ENCODE peak calls at places on chromosomes 7 and 10, in six cellular contexts. One of them, this sample, is unnamed.
A peak's percentile ranks its signal among the peaks of the same experiment; 100 is the strongest.

GRCh38 chr10:79102056-79102874 is 33.5 kb downstream of the ZMIZ1 start:
- DNase-seq in HCT116: no peak
- DNase-seq in uterus: peak; percentile 82
- DNase-seq in testis: peak; percentile 78
- DNase-seq in transverse colon: peak; percentile 64
- DNase-seq in suprapubic skin: no peak
- DNase-seq in this sample: no peak

GRCh38 chr10:67793313-67793712 is 44.7 kb downstream of the DNAJC12 start:
- DNase-seq in HCT116: no peak
- DNase-seq in suprapubic skin: no peak
- DNase-seq in transverse colon: no peak
- DNase-seq in uterus: no peak
- DNase-seq in testis: no peak
- DNase-seq in this sample: no peak

GRCh38 chr10:1295756-1296480 is 239.7 kb downstream of the WDR37 start:
- DNase-seq in HCT116: no peak
- DNase-seq in transverse colon: no peak
- DNase-seq in testis: peak; percentile 9
- DNase-seq in uterus: no peak
- DNase-seq in suprapubic skin: no peak
- DNase-seq in this sample: no peak

GRCh38 chr7:95605275-95605674 is 9.0 kb upstream of the PDK4 start:
- DNase-seq in uterus: no peak
- DNase-seq in transverse colon: no peak
- DNase-seq in testis: no peak
- DNase-seq in suprapubic skin: no peak
- DNase-seq in HCT116: no peak
- DNase-seq in this sample: no peak

GRCh38 chr7:4621401-4621800 is 60.7 kb upstream of the FOXK1 start:
- DNase-seq in testis: no peak
- DNase-seq in HCT116: no peak
- DNase-seq in uterus: no peak
- DNase-seq in suprapubic skin: peak; percentile 40
- DNase-seq in transverse colon: no peak
- DNase-seq in this sample: no peak

GRCh38 chr7:133126422-133126821 is 44.5 kb upstream of the CHCHD3 start:
- DNase-seq in testis: no peak
- DNase-seq in suprapubic skin: no peak
- DNase-seq in transverse colon: no peak
- DNase-seq in HCT116: no peak
- DNase-seq in uterus: no peak
- DNase-seq in this sample: no peak

GRCh38 chr10:46289209-46289810 is 2.5 kb downstream of the ANTXRL start:
- DNase-seq in testis: no peak
- DNase-seq in suprapubic skin: no peak
- DNase-seq in uterus: no peak
- DNase-seq in transverse colon: no peak
- DNase-seq in HCT116: no peak
- DNase-seq in this sample: no peak

GRCh38 chr7:104327963-104328307 is 468 bp upstream of the LHFPL3 start:
- DNase-seq in transverse colon: no peak
- DNase-seq in uterus: no peak
- DNase-seq in testis: peak; percentile 13
- DNase-seq in suprapubic skin: no peak
- DNase-seq in HCT116: no peak
- DNase-seq in this sample: no peak

GRCh38 chr7:20439384-20439783 is 108.7 kb downstream of the ITGB8 start:
- DNase-seq in testis: no peak
- DNase-seq in suprapubic skin: no peak
- DNase-seq in uterus: no peak
- DNase-seq in HCT116: no peak
- DNase-seq in transverse colon: no peak
- DNase-seq in this sample: no peak

GRCh38 chr10:51010977-51011376 is 63.3 kb upstream of the PRKG1 start:
- DNase-seq in HCT116: peak; percentile 31
- DNase-seq in testis: peak; percentile 19
- DNase-seq in suprapubic skin: no peak
- DNase-seq in uterus: no peak
- DNase-seq in transverse colon: no peak
- DNase-seq in this sample: no peak

GRCh38 chr7:25780904-25781303 is 371.1 kb upstream of the NFE2L3 start:
- DNase-seq in HCT116: no peak
- DNase-seq in suprapubic skin: no peak
- DNase-seq in uterus: no peak
- DNase-seq in transverse colon: no peak
- DNase-seq in testis: no peak
- DNase-seq in this sample: no peak

GRCh38 chr7:5234852-5235831 is 45.1 kb downstream of the WIPI2 start:
- DNase-seq in HCT116: no peak
- DNase-seq in testis: no peak
- DNase-seq in suprapubic skin: no peak
- DNase-seq in transverse colon: peak; percentile 30
- DNase-seq in uterus: no peak
- DNase-seq in this sample: no peak

GRCh38 chr10:98611432-98611831 is 164.7 kb upstream of the HPS1 start:
- DNase-seq in uterus: no peak
- DNase-seq in suprapubic skin: no peak
- DNase-seq in transverse colon: no peak
- DNase-seq in testis: no peak
- DNase-seq in HCT116: no peak
- DNase-seq in this sample: no peak

GRCh38 chr7:85068796-85069195 is 118.1 kb downstream of the SEMA3D start:
- DNase-seq in HCT116: no peak
- DNase-seq in uterus: no peak
- DNase-seq in transverse colon: no peak
- DNase-seq in testis: no peak
- DNase-seq in suprapubic skin: no peak
- DNase-seq in this sample: no peak

GRCh38 chr7:107982918-107983389 is 20.0 kb downstream of the LAMB1 start:
- DNase-seq in uterus: peak; percentile 40
- DNase-seq in testis: no peak
- DNase-seq in transverse colon: no peak
- DNase-seq in HCT116: no peak
- DNase-seq in suprapubic skin: no peak
- DNase-seq in this sample: no peak

GRCh38 chr7:150463461-150463860 is 13.0 kb downstream of the GIMAP8 start:
- DNase-seq in transverse colon: no peak
- DNase-seq in HCT116: no peak
- DNase-seq in uterus: no peak
- DNase-seq in suprapubic skin: no peak
- DNase-seq in testis: no peak
- DNase-seq in this sample: no peak

GRCh38 chr7:30920584-30921539 is 9.2 kb downstream of the AQP1 start:
- DNase-seq in HCT116: no peak
- DNase-seq in testis: no peak
- DNase-seq in transverse colon: peak; percentile 9
- DNase-seq in uterus: peak; percentile 22
- DNase-seq in suprapubic skin: peak; percentile 53
- DNase-seq in this sample: no peak

GRCh38 chr7:19333706-19334105 is 188.5 kb upstream of the FERD3L start:
- DNase-seq in uterus: no peak
- DNase-seq in HCT116: no peak
- DNase-seq in suprapubic skin: no peak
- DNase-seq in transverse colon: no peak
- DNase-seq in testis: no peak
- DNase-seq in this sample: no peak
- H3K27ac ChIP-seq in uterus: no peak overlapping the region
- H3K27ac ChIP-seq in HCT116: no peak overlapping the region
- H3K27ac ChIP-seq in suprapubic skin: no peak overlapping the region
- H3K27ac ChIP-seq in transverse colon: no peak overlapping the region
- H3K27ac ChIP-seq in testis: no peak overlapping the region
- H3K27ac ChIP-seq in this sample: no peak overlapping the region

DNA sequence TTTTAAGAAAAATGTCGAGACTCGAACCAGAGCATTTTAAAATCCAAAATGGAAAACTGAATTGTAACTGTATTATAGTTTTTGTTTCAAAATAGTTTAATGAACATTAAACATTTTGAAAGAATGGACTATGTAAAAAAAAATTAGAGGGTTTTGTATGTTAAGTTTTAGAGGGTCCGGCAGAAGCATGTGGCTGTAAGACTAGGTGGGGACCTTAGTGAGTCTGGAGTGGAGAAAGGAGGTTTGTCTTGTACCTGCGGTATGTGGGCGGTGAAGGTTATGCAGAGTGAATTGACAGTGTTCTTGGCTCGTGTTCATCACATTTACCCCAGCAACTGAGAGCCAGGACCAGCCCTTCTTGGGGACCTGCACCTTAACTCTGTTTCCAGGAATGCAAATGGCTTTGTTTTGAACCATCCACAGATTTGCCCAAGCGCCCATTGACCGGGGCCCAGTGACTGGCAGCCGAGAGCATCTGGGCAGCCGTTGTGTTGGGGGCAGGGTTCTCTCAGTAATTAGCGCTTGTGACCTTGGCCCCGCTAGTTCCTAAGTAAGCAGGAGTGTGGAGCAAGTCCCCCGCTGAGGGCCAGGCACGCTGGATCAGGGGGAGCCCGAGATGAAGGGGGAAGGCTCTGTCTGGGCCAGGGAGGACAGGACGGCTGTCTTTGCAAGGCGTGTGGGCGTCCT is 1.4 kb upstream of the KLF6 start:
- DNase-seq in suprapubic skin: peak; percentile 81
- DNase-seq in HCT116: peak; percentile 71
- DNase-seq in testis: peak; percentile 78
- DNase-seq in uterus: no peak
- DNase-seq in transverse colon: peak; percentile 51
- DNase-seq in this sample: peak; percentile 96
- TF ChIP-seq POLR2A in suprapubic skin: no peak
- TF ChIP-seq POLR2A in HCT116: peak; percentile 18
- TF ChIP-seq POLR2A in testis: no peak
- TF ChIP-seq POLR2A in uterus: no peak
- TF ChIP-seq POLR2A in transverse colon: no peak
- TF ChIP-seq POLR2A in this sample: no peak

GRCh38 chr10:129963076-129963830 is 821 bp downstream of the EBF3 start:
- DNase-seq in transverse colon: no peak
- DNase-seq in uterus: peak; percentile 22
- DNase-seq in suprapubic skin: no peak
- DNase-seq in HCT116: no peak
- DNase-seq in testis: no peak
- DNase-seq in this sample: peak; percentile 72
- H3K27me3 ChIP-seq in transverse colon: peaks cover 98% of the 10 kb centered on the region
- H3K27me3 ChIP-seq in uterus: peaks cover 42% of the 10 kb centered on the region
- H3K27me3 ChIP-seq in suprapubic skin: peaks cover 98% of the 10 kb centered on the region
- H3K27me3 ChIP-seq in HCT116: no peaks in the 10 kb centered on the region
- H3K27me3 ChIP-seq in testis: peaks cover 5% of the 10 kb centered on the region
- H3K27me3 ChIP-seq in this sample: peaks cover 27% of the 10 kb centered on the region

GRCh38 chr7:77665161-77665560 is 31.1 kb upstream of the RSBN1L start:
- DNase-seq in suprapubic skin: no peak
- DNase-seq in testis: no peak
- DNase-seq in uterus: no peak
- DNase-seq in transverse colon: no peak
- DNase-seq in HCT116: no peak
- DNase-seq in this sample: no peak
- H3K27ac ChIP-seq in suprapubic skin: no peak overlapping the region
- H3K27ac ChIP-seq in testis: no peak overlapping the region
- H3K27ac ChIP-seq in uterus: no peak overlapping the region
- H3K27ac ChIP-seq in transverse colon: no peak overlapping the region
- H3K27ac ChIP-seq in HCT116: no peak overlapping the region
- H3K27ac ChIP-seq in this sample: no peak overlapping the region

DNA sequence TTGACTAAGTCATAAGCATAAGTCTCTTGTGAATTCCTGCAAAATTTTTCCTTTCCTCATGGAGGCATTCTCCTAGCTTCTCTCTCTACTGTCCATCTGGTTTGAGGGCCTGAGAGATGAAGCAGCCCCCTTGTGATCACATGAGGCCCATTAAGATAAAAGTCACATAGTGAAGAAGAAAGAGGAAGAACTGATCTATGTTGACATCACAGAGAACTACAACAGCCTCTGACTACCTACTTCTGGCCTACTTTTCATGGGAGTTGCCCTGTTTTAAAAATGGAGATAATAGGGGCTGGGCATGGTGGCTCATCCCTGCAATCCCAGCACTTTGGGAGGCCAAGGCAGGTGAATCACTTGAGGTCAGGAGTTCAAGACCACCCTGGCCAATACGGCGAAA is 50.4 kb downstream of the TFEC start:
- DNase-seq in testis: no peak
- DNase-seq in transverse colon: no peak
- DNase-seq in HCT116: no peak
- DNase-seq in uterus: no peak
- DNase-seq in suprapubic skin: no peak
- DNase-seq in this sample: no peak
- TF ChIP-seq POLR2A in testis: no peak
- TF ChIP-seq POLR2A in transverse colon: no peak
- TF ChIP-seq POLR2A in HCT116: no peak
- TF ChIP-seq POLR2A in uterus: no peak
- TF ChIP-seq POLR2A in suprapubic skin: no peak
- TF ChIP-seq POLR2A in this sample: no peak

DNA sequence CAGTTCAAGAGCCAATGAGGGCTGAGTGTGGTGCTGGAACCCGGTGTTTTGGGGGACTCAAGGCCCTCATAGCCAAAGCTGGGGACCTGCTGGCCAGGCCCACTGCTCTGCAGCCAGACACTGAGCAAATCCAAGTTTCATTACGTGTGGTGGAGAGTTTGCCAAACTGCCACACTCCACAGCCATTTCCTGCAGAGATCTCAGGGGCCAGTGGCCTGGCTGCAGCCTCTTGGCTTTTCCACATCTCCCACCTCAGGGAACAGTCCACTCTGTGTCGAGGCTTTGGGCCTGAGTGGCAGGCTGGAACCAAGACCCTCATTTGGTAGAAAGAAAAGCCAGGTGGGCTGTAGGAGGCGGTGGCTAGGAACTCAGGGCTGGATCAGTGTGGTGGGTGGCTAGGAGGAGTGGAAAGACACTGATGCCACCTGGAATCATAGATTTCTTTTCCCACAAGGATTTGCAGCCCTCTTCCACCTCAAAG is 3.2 kb downstream of the HOXA11 start:
- DNase-seq in testis: no peak
- DNase-seq in HCT116: no peak
- DNase-seq in uterus: peak; percentile 43
- DNase-seq in suprapubic skin: peak; percentile 49
- DNase-seq in transverse colon: peak; percentile 19
- DNase-seq in this sample: no peak
- H3K27me3 ChIP-seq in testis: peaks cover 8% of the 10 kb centered on the region
- H3K27me3 ChIP-seq in HCT116: no peaks in the 10 kb centered on the region
- H3K27me3 ChIP-seq in uterus: no peaks in the 10 kb centered on the region
- H3K27me3 ChIP-seq in suprapubic skin: peaks cover 70% of the 10 kb centered on the region
- H3K27me3 ChIP-seq in transverse colon: peaks cover 42% of the 10 kb centered on the region
- H3K27me3 ChIP-seq in this sample: no peaks in the 10 kb centered on the region

GRCh38 chr10:30974355-30974754 is 57.3 kb downstream of the ZNF438 start:
- DNase-seq in HCT116: no peak
- DNase-seq in transverse colon: no peak
- DNase-seq in uterus: no peak
- DNase-seq in testis: no peak
- DNase-seq in suprapubic skin: no peak
- DNase-seq in this sample: no peak
- H3K27ac ChIP-seq in HCT116: no peak overlapping the region
- H3K27ac ChIP-seq in transverse colon: no peak overlapping the region
- H3K27ac ChIP-seq in uterus: peak overlapping the region; percentile 38
- H3K27ac ChIP-seq in testis: no peak overlapping the region
- H3K27ac ChIP-seq in suprapubic skin: peak overlapping the region; percentile 28
- H3K27ac ChIP-seq in this sample: peak overlapping the region; percentile 30

This sample was measured in vagina.